ENCODE peak calls at places on chromosomes 6 and 20, in six cellular contexts. S, N, I, J, G and R are unnamed samples. For H3K4me1, the result is how much of the 10 kb centered on the place peaks cover.

GRCh38 chr6:67450641-67451040 is 1184.4 kb upstream of the ADGRB3 start:
- DNase-seq in S (no peak), N (no peak), I (no peak), J (no peak), G (no peak), R (no peak)

GRCh38 chr6:111765681-111766523 is 107.3 kb downstream of the FYN start:
- DNase-seq in S (no peak), N (peak), I (no peak), J (no peak), G (no peak), R (no peak)

GRCh38 chr20:37394543-37395410 is 48.8 kb downstream of the SRC start:
- DNase-seq in S (no peak), N (no peak), I (no peak), J (no peak), G (no peak), R (no peak)

GRCh38 chr20:9949563-9949962 is 85.2 kb upstream of the ANKEF1 start:
- DNase-seq in S (no peak), N (no peak), I (no peak), J (no peak), G (no peak), R (no peak)

GRCh38 chr20:34268851-34269668 is 27.8 kb downstream of the ASIP start:
- DNase-seq in S (no peak), N (no peak), I (peak), J (peak), G (no peak), R (no peak)

GRCh38 chr6:168616807-168617756 is 176.1 kb downstream of the SMOC2 start:
- DNase-seq in S (no peak), N (no peak), I (no peak), J (no peak), G (no peak), R (peak)

GRCh38 chr20:18719426-18719825 is 94.2 kb upstream of the SCP2D1 start:
- DNase-seq in S (no peak), N (peak), I (no peak), J (no peak), G (no peak), R (no peak)

GRCh38 chr6:13384506-13384905 is 56.2 kb upstream of the TBC1D7 start:
- DNase-seq in S (no peak), N (no peak), I (no peak), J (no peak), G (no peak), R (no peak)

GRCh38 chr20:14199111-14199510 is 138.3 kb downstream of the FLRT3 start:
- DNase-seq in S (no peak), N (no peak), I (no peak), J (no peak), G (no peak), R (no peak)

GRCh38 chr20:37992802-37993538 is 40.3 kb downstream of the TTI1 start:
- DNase-seq in S (no peak), N (peak), I (no peak), J (no peak), G (peak), R (no peak)

GRCh38 chr20:10856237-10856636 is 182.4 kb upstream of the JAG1 start:
- DNase-seq in S (no peak), N (no peak), I (no peak), J (no peak), G (no peak), R (no peak)

GRCh38 chr6:146582857-146583256 is 15.9 kb upstream of the ADGB start:
- DNase-seq in S (peak), N (peak), I (no peak), J (no peak), G (no peak), R (peak)

GRCh38 chr6:100376103-100376502 is 88.6 kb downstream of the SIM1 start:
- DNase-seq in S (no peak), N (no peak), I (no peak), J (no peak), G (no peak), R (no peak)

GRCh38 chr6:91926827-91927226 is 1340.0 kb upstream of the MAP3K7 start:
- DNase-seq in S (no peak), N (no peak), I (no peak), J (no peak), G (no peak), R (no peak)

GRCh38 chr6:141491684-141492083 is 641.0 kb upstream of the GJE1 start:
- DNase-seq in S (no peak), N (no peak), I (no peak), J (no peak), G (no peak), R (no peak)

GRCh38 chr6:168962886-168963285 is 290.8 kb downstream of the THBS2 start:
- DNase-seq in S (no peak), N (no peak), I (no peak), J (no peak), G (no peak), R (no peak)

GRCh38 chr6:138415125-138415524 is 11.1 kb downstream of the HEBP2 start:
- DNase-seq in S (no peak), N (no peak), I (no peak), J (no peak), G (no peak), R (no peak)

GRCh38 chr6:132623446-132623845 is 629 bp downstream of the TAAR2 start:
- DNase-seq in S (no peak), N (no peak), I (no peak), J (no peak), G (no peak), R (no peak)

GRCh38 chr6:56685102-56685733 is 42.5 kb upstream of the DST start:
- DNase-seq in S (no peak), N (no peak), I (no peak), J (no peak), G (no peak), R (no peak)
- H3K4me1 ChIP-seq in S (under half), N (under half), I (under half), J (under half), G (under half), R (under half)

DNA sequence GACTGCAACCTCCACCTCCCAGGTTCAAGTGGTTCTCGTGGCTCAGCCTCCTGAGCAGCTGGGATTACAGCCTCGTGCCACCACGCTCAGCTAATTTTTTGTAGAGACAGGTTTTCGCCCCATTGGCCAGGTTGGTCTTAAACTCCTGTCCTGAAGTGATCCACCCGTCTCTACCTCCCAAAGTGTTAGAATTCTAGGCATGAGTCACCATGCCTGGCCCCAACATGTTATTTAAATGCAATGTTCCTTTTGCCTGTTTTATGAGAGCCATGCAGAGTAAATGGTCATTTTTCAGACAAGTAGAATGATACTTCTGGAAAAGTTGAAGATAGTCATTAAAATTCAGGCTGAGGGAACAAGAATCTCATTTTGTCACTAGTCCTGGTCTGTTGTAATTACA is 43.8 kb upstream of the RPS6KA2 start:
- DNase-seq in S (no peak), N (no peak), I (no peak), J (no peak), G (no peak), R (no peak)
- TF ChIP-seq POLR2A in S (no peak), N (no peak), I (no peak), J (no peak), G (no peak), R (no peak)

DNA sequence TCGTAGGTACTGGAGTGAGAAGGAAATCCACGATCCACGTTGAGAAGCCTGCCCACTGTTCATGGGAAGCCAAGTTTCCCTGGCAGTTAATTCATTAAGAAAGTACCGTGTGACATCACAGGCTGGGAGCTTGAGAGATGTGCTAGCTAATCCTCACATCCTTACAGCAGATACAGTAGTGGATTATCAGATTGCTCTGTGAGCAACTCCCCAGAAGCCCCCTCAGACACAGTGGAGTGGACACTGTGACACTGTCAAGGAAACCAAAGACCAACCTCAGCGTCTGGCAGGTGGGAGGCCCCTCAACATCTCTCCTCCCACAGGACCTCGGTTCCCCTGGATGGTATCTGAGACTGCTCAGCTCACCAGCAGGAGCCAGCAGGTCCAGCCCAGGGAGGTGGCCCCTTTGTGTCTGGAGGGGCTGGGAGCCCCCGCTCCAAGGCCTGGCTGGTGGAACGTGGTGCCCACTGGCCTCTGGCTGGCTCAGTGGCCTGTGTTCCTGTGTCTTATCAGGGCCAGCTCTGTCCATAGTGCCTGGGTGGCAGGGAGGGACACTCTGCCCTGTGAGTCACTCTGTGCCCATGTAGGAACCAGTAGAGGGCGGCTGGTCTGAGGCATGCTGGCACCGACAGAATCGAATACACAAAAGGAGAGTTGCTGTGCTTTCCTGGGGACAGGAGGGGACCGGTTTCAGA is 7.2 kb downstream of the PYGB start:
- DNase-seq in S (no peak), N (no peak), I (no peak), J (no peak), G (no peak), R (no peak)
- H3K4me1 ChIP-seq in S (under half), N (under half), I (under half), J (under half), G (under half), R (half or more)

DNA sequence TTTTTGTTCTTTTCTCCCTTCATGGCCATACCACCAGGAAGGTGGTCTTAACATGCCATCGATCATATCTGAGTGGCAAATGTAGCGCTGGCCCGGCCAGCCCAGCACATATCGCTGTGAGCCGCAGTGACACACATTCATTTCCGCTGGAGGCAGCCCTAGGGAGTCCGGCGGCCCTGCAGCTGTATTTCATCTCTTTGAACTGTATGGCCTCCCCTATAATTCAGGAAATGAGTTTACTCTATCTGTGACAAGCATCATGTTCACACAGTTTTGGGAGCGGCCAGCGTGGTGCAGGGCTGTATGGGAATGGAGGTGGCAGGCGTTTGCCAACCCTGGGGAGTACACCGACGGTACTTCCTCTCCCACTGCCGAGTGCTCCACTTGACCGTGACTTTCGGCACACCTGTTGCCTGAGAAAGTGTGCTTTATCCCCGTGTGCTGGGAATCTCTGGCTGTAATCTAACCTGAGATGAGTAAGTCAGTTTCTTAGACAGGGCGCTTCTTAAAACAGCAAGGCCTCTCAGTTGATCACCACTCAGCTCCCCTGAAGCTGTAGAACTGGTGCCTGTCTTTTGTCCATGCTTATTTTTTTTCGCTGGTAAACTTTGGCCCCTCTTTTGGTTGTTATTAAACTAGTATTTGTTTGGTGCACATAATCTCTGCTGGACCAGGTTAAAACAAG is 257.1 kb upstream of the TAB2 start:
- DNase-seq in S (no peak), N (peak), I (no peak), J (no peak), G (no peak), R (no peak)
- TF ChIP-seq POLR2A in S (no peak), N (no peak), I (no peak), J (no peak), G (no peak), R (no peak)

GRCh38 chr6:113631616-113632015 is 225.5 kb upstream of the MARCKS start:
- DNase-seq in S (no peak), N (no peak), I (no peak), J (no peak), G (no peak), R (no peak)
- H3K4me1 ChIP-seq in S (under half), N (under half), I (under half), J (under half), G (under half), R (half or more)